ENCODE peak calls at places on chromosomes 5 and 9, in six cellular contexts. Z is cardiac fibroblast, S is hepatocyte, N is GM06990, T is transverse colon, P is PC-3. O is an unnamed sample.

GRCh38 chr5:72908666-72909065 is 47.2 kb upstream of the FCHO2 start:
- DNase-seq in N (no peak), P (no peak), Z (no peak), T (no peak), S (no peak), O (no peak)

GRCh38 chr9:131603199-131603598 is 57.9 kb downstream of the PRRT1B start:
- DNase-seq in S (no peak), N (no peak), P (no peak), T (no peak), Z (no peak), O (peak)

GRCh38 chr9:4225291-4226119 is 74.4 kb downstream of the GLIS3 start:
- DNase-seq in N (no peak), Z (peak), T (no peak), S (no peak), P (peak), O (no peak)

GRCh38 chr5:37492778-37493555 is 113.8 kb downstream of the WDR70 start:
- DNase-seq in N (no peak), P (no peak), T (no peak), Z (no peak), S (no peak), O (no peak)

GRCh38 chr9:32706004-32706749 is 70.7 kb upstream of the TAF1L start:
- DNase-seq in P (peak), S (no peak), T (no peak), Z (peak), N (no peak), O (no peak)

GRCh38 chr5:123035950-123036390 is 555 bp downstream of the PPIC start:
- DNase-seq in N (peak), Z (peak), T (peak), S (peak), P (peak), O (peak)

GRCh38 chr9:111944467-111944866 is 47.9 kb downstream of the UGCG start:
- DNase-seq in Z (peak), S (no peak), N (no peak), P (no peak), T (no peak), O (no peak)

GRCh38 chr5:150000990-150001659 is 586 bp downstream of the HMGXB3 start:
- DNase-seq in P (peak), Z (peak), T (peak), S (peak), N (peak), O (peak)

GRCh38 chr5:2007437-2007905 is 124.7 kb upstream of the IRX4 start:
- DNase-seq in Z (no peak), N (no peak), T (no peak), P (no peak), S (no peak), O (no peak)

DNA sequence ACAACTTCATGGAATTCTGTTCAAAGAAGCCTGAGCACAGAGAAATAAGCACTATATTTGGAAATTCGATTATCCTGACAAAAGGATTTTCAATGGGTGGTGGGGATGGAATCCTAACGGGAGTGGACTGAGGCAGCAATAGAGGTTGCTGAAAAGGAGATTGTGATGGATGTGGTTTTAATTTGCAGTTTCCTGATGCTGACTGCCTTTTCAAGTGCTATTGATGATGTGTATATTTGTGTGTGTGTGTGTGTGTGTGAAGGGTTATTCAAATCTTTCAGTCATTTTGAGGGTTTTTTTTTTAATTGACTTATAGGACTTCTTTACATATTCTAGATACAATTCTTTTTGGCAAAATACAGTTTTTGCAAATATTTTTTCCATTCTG is 614.5 kb downstream of the HINT1 start:
- DNase-seq in P (no peak), Z (no peak), T (no peak), N (no peak), S (no peak), O (no peak)
- H3K4me3 ChIP-seq in P (peak), Z (no peak), T (no peak), N (no peak), S (no peak), O (no peak)

GRCh38 chr9:695252-695651 is 146.2 kb upstream of the DMRT1 start:
- DNase-seq in N (no peak), T (no peak), S (no peak), P (no peak), Z (no peak), O (no peak)

GRCh38 chr9:698937-699336 is 142.6 kb upstream of the DMRT1 start:
- DNase-seq in T (no peak), Z (no peak), P (no peak), S (no peak), N (no peak), O (no peak)

GRCh38 chr9:698276-698675 is 143.2 kb upstream of the DMRT1 start:
- DNase-seq in S (no peak), N (no peak), T (no peak), P (peak), Z (no peak), O (no peak)

GRCh38 chr9:694499-695154 is 146.9 kb upstream of the DMRT1 start:
- DNase-seq in Z (peak), S (peak), N (no peak), T (no peak), P (peak), O (no peak)

DNA sequence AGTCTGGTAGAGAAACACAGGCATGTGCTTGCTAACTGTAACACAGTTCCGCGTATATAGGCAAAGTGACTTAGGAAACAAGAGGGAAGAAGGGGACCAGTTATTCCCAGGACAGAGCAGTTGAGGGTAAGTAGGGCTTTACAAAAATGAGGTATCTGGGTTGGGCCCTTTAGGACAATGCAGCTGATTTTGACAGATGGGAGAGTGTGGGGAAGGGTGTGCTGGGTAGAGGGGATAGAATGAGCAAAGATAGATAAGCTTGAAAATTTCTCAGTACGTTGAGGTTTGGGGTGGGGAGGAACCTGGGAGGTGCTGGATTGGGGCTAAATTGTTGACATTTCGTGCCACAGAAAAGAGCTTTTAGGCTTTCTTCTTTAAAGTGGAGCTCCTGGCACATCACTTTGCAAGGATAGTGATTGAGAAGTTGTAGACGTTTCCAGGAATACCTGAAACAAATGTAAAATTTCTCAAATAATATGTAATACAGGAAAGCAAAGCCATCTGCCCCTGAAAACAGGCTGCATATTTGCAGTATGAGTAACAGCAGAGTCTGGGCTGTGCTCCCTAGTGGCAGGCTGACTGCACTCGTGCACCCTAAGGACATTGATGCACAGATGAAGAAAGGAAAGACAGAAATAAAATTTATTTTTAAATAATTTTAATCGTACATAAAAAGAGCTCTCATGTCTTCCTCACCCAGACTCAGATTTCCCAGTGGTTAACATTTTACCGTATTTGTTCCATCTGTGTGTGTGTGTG is 145.0 kb upstream of the DMRT1 start:
- DNase-seq in Z (peak), N (no peak), P (peak), S (peak), T (no peak), O (no peak)
- H3K4me3 ChIP-seq in Z (no peak), N (no peak), P (peak), S (no peak), T (no peak), O (no peak)

DNA sequence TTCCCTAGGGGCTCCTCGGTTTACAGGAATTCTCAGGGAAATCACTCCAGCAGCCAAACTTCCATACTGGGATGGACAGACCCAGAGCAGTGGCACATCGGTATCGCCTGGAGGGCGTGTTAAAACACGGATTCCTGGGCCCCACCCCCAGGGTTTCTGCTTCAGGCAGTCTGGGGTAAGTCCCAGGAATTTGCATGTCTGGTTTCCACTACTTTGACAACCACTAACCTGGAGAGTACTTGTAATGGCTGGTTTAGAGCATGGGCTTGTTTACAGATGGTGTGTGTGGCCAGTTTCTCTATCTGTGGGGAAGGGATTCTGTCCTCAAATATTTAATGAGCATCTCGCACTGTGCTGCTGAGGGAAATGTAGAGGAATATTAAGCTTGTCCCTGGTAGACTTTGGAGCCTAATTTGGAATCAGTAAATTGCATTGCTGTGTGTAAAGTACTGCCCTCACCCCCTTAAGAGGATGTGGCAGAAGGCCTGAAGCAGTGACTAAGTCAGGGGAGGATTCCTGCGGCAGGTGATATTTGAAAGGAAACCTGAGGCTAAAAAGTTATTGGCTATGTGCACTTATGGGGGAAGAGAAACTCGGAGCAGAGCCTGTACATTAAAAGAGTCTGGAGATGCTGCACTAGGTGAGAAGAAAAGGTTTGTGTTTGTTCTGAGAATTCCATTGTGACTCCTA is 18.6 kb upstream of the TJP2 start:
- DNase-seq in T (no peak), N (no peak), Z (no peak), S (no peak), P (peak), O (no peak)
- H3K4me3 ChIP-seq in T (no peak), N (no peak), Z (no peak), S (no peak), P (peak), O (no peak)

GRCh38 chr5:138132543-138132942 is 6.7 kb downstream of the NME5 start:
- DNase-seq in Z (no peak), S (no peak), T (no peak), N (no peak), P (no peak), O (no peak)
- H3K4me3 ChIP-seq in Z (no peak), S (no peak), T (no peak), N (no peak), P (no peak), O (no peak)

GRCh38 chr5:147188200-147189108 is 46.4 kb upstream of the STK32A start:
- DNase-seq in Z (peak), S (peak), P (peak), N (no peak), T (peak), O (no peak)
- H3K4me3 ChIP-seq in Z (no peak), S (no peak), P (peak), N (no peak), T (no peak), O (no peak)

DNA sequence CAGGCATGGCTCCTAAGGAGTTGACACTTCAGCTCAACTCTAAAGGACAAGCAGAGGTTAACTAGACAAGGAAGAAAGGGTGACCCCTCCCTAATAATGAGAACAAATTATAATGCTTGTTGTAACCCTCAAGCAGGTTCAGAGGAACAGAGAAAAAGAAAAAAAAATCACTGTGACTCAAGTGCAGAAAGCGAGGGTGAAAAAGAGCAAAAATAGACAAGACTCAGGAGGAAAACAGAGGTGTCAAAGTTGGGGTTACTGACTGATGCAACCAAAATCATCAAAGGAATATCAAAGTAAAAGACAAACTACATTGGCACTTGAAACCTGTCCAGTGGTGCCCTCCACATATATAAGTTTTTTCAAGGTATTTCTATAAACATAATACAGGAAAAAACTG is 28.4 kb downstream of the FBXW11 start:
- DNase-seq in P (no peak), S (no peak), T (no peak), Z (no peak), N (no peak), O (no peak)
- H3K4me3 ChIP-seq in P (no peak), S (no peak), T (no peak), Z (no peak), N (peak), O (no peak)

O was measured in left lung.